ENCODE peak calls at places on chromosomes 3 and 15, in six cellular contexts. D is GM23338, P is HL-60, Q is SK-N-SH, J is HCT116, G is K562. V is an unnamed sample.

GRCh38 chr3:10602769-10603768 is 97.7 kb upstream of the ATP2B2 start:
- DNase-seq in D (no peak), P (no peak), Q (no peak), J (no peak), G (no peak), V (no peak)

GRCh38 chr3:143135150-143135549 is 15.6 kb downstream of the CHST2 start:
- DNase-seq in D (no peak), P (no peak), Q (peak; percentile 17), J (no peak), G (no peak), V (no peak)

GRCh38 chr15:65032823-65033537 is 3.5 kb upstream of the MTFMT start:
- DNase-seq in D (peak; percentile 92), P (peak; percentile 43), Q (peak; percentile 44), J (peak; percentile 89), G (peak; percentile 48), V (peak; percentile 64)

GRCh38 chr3:9435320-9435719 is 37.9 kb downstream of the SETD5 start:
- DNase-seq in D (no peak), P (no peak), Q (no peak), J (no peak), G (no peak), V (no peak)

GRCh38 chr3:50194903-50195500 is 3.6 kb downstream of the GNAT1 start:
- DNase-seq in D (peak; percentile 83), P (no peak), Q (peak; percentile 87), J (peak; percentile 42), G (peak; percentile 87), V (no peak)

GRCh38 chr3:67460841-67461240 is 193.6 kb downstream of the SUCLG2 start:
- DNase-seq in D (no peak), P (no peak), Q (no peak), J (no peak), G (no peak), V (no peak)

GRCh38 chr3:47669026-47669749 is 90.5 kb upstream of the CSPG5 start:
- DNase-seq in D (no peak), P (no peak), Q (no peak), J (no peak), G (no peak), V (no peak)

GRCh38 chr3:196499061-196499460 is 4.5 kb downstream of the RNF168 start:
- DNase-seq in D (no peak), P (no peak), Q (no peak), J (no peak), G (no peak), V (no peak)

GRCh38 chr3:131738095-131738494 is 235.3 kb upstream of the MRPL3 start:
- DNase-seq in D (no peak), P (no peak), Q (peak; percentile 68), J (no peak), G (no peak), V (no peak)

GRCh38 chr3:36957862-36958686 is 13.2 kb upstream of the TRANK1 start:
- DNase-seq in D (no peak), P (no peak), Q (no peak), J (no peak), G (peak; percentile 95), V (no peak)

GRCh38 chr3:133448478-133449122 is 48.7 kb downstream of the BFSP2 start:
- DNase-seq in D (no peak), P (no peak), Q (no peak), J (no peak), G (no peak), V (no peak)

GRCh38 chr3:150255416-150255815 is 152.7 kb upstream of the TSC22D2 start:
- DNase-seq in D (no peak), P (no peak), Q (no peak), J (no peak), G (no peak), V (no peak)

GRCh38 chr15:62068787-62069170 is 2.0 kb downstream of the C2CD4A start:
- DNase-seq in D (no peak), P (no peak), Q (peak; percentile 29), J (no peak), G (no peak), V (no peak)
- H3K27me3 ChIP-seq in D (peaks cover 62% of the 10 kb centered on the region), P (peaks cover 25% of the 10 kb centered on the region), Q (no peaks in the 10 kb centered on the region), J (no peaks in the 10 kb centered on the region), G (peaks cover 10% of the 10 kb centered on the region), V (peaks cover 14% of the 10 kb centered on the region)

GRCh38 chr3:13221491-13221890 is 148.3 kb upstream of the IQSEC1 start:
- DNase-seq in D (no peak), P (no peak), Q (peak; percentile 14), J (no peak), G (no peak), V (no peak)

GRCh38 chr3:13222131-13222530 is 148.9 kb upstream of the IQSEC1 start:
- DNase-seq in D (no peak), P (no peak), Q (no peak), J (no peak), G (no peak), V (no peak)

GRCh38 chr3:13223574-13224237 is 150.5 kb upstream of the IQSEC1 start:
- DNase-seq in D (no peak), P (peak; percentile 9), Q (no peak), J (no peak), G (no peak), V (no peak)

GRCh38 chr3:13224967-13225366 is 151.7 kb upstream of the IQSEC1 start:
- DNase-seq in D (no peak), P (no peak), Q (no peak), J (no peak), G (no peak), V (no peak)

DNA sequence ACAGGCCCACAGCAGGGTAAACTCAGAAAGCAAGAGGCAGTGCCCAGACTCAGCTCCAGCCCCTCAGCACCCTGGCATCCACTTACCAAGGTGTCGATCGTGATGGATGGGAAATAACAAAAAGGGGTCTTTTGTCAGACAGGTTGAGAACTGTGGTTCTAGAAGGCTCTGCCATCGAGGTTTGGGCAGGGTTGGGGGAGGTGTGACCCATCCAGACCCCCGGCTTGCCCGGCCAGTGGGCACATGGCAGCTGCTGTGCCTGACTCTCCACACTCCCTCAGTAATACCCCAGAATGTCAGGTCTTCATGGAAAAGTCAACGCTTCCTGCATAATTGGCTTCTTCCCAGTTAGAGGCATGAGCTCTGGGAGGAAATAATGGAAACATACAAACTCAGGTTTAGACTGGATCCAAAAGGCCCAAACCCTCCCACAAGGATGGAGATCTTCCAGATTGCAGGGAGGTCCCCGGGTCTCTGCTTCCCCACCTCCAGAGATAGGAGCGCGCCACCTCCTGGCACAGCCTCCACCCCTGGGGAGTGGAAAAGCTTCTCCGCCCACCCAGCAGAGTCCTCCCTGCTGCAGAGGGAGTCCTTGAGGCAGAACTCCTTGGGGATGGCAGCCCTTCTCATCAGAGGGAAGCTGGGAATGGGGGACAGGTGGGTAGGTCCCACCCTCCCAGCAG is 149.8 kb upstream of the IQSEC1 start:
- DNase-seq in D (no peak), P (no peak), Q (no peak), J (no peak), G (peak; percentile 56), V (no peak)
- TF ChIP-seq REST in D (no peak), P (no peak), Q (no peak), J (no peak), G (no peak), V (no peak)

DNA sequence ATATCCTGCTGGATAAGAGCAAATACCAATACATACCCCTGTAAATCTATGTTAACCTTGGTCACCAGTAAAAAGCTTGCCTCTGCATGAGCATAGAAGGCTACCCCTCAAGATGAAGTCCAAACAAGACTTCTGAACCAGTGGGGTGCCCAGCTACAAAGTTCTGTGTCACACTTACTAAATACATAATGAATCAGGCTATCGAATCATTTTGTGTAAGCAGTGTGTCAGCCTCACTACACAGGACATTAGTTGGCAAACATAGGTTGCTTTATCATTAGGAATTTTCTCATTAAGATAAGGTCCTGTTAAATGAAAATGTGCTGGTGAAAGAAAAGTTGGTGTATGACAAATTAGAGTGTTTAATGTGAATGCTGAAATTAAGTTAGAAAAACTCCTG is 452.0 kb downstream of the MFSD1 start:
- DNase-seq in D (no peak), P (no peak), Q (no peak), J (no peak), G (no peak), V (no peak)
- H3K27me3 ChIP-seq in D (no peaks in the 10 kb centered on the region), P (no peaks in the 10 kb centered on the region), Q (no peaks in the 10 kb centered on the region), J (no peaks in the 10 kb centered on the region), G (no peaks in the 10 kb centered on the region), V (no peaks in the 10 kb centered on the region)

GRCh38 chr3:8421267-8421666 is 80.4 kb upstream of the LMCD1 start:
- DNase-seq in D (peak; percentile 12), P (no peak), Q (no peak), J (no peak), G (no peak), V (no peak)
- TF ChIP-seq REST in D (no peak), P (no peak), Q (no peak), J (no peak), G (no peak), V (no peak)

GRCh38 chr3:194296448-194296831 is 54.7 kb downstream of the CPN2 start:
- DNase-seq in D (peak; percentile 92), P (no peak), Q (no peak), J (peak; percentile 80), G (no peak), V (no peak)
- H3K27me3 ChIP-seq in D (no peaks in the 10 kb centered on the region), P (no peaks in the 10 kb centered on the region), Q (no peaks in the 10 kb centered on the region), J (no peaks in the 10 kb centered on the region), G (no peaks in the 10 kb centered on the region), V (no peaks in the 10 kb centered on the region)

GRCh38 chr3:155702745-155703581 is 41.9 kb downstream of the PLCH1 start:
- DNase-seq in D (no peak), P (no peak), Q (no peak), J (no peak), G (no peak), V (no peak)
- TF ChIP-seq REST in D (no peak), P (no peak), Q (no peak), J (no peak), G (no peak), V (no peak)

DNA sequence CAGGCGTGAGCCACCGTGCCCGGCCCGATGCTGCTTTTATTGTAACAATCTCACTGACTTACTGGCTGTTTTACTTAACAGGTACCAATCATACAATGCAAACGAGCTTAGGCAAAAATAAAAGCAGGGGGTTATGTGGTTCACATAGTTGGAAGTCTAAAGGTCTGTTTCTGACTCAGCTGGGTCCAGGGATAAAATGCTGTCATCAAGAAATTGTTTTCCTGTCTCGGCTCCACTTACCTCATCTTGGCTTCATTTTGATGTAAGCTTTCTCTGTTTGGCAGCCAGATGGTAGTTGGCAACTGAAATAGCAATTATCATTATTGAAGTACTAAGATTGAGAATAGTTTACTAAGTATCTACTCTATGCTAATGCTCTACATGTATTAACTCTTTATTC is 36.8 kb upstream of the CNTN3 start:
- DNase-seq in D (no peak), P (no peak), Q (no peak), J (no peak), G (no peak), V (no peak)
- H3K27me3 ChIP-seq in D (no peaks in the 10 kb centered on the region), P (no peaks in the 10 kb centered on the region), Q (no peaks in the 10 kb centered on the region), J (no peaks in the 10 kb centered on the region), G (no peaks in the 10 kb centered on the region), V (no peaks in the 10 kb centered on the region)

DNA sequence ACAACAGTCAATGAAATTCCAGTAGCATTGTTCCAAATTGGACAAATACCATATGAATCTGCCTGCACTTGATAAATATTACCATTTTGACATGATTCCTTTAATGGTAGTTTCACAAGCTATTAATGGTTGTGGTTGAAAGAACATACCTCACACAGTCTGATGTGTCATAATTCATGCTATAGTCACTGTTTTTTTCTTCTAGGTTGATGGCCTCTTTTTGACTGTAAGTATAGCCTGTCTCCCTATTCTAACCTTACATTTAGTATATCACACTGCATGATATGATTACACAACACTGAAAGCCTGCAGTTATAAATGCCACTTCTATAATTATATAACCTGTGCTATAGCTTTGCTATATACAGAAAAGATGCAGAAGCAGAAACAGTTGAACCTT is 834.1 kb downstream of the NSUN3 start:
- DNase-seq in D (no peak), P (no peak), Q (no peak), J (no peak), G (no peak), V (no peak)
- TF ChIP-seq REST in D (no peak), P (no peak), Q (no peak), J (no peak), G (no peak), V (no peak)

V was measured in Panc1.